ENCODE peak calls at places on chromosomes 13 and 19, in five cellular contexts. Q is SK-N-SH, Y is GM23338, W is A549, S is HCT116. Z is an unnamed sample.

GRCh38 chr13:98300956-98301641 is 124.0 kb upstream of the RNF113B start:
- DNase-seq in Q (no peak), Y (no peak), W (no peak), S (no peak), Z (no peak)

GRCh38 chr19:18023596-18024212 is 15.7 kb downstream of the ARRDC2 start:
- DNase-seq in Q (no peak), Y (no peak), W (no peak), S (no peak), Z (peak)

GRCh38 chr13:29933401-29933800 is 83.0 kb upstream of the UBL3 start:
- DNase-seq in Q (no peak), Y (no peak), W (no peak), S (no peak), Z (no peak)

GRCh38 chr19:17183858-17184271 is 31.3 kb upstream of the USE1 start:
- DNase-seq in Q (no peak), Y (no peak), W (no peak), S (no peak), Z (no peak)

GRCh38 chr19:14476663-14477401 is 1.7 kb upstream of the PTGER1 start:
- DNase-seq in Q (peak), Y (no peak), W (peak), S (peak), Z (peak)

GRCh38 chr13:95494082-95494681 is 58.3 kb upstream of the CLDN10 start:
- DNase-seq in Q (peak), Y (peak), W (peak), S (peak), Z (no peak)

GRCh38 chr19:49689133-49690072 is at the start of gene ADM5:
- DNase-seq in Q (peak), Y (peak), W (no peak), S (no peak), Z (no peak)

GRCh38 chr13:76708138-76708537 is 178.1 kb downstream of the KCTD12 start:
- DNase-seq in Q (no peak), Y (no peak), W (no peak), S (no peak), Z (no peak)

GRCh38 chr19:2121416-2122051 is 24.8 kb downstream of the IZUMO4 start:
- DNase-seq in Q (no peak), Y (no peak), W (no peak), S (no peak), Z (no peak)

GRCh38 chr19:3982701-3983541 is 2.3 kb downstream of the EEF2 start:
- DNase-seq in Q (peak), Y (no peak), W (no peak), S (no peak), Z (no peak)

GRCh38 chr19:16136185-16137067 is 7.1 kb upstream of the HSH2D start:
- DNase-seq in Q (no peak), Y (no peak), W (no peak), S (no peak), Z (no peak)

GRCh38 chr13:110306960-110307696 is at the start of the genes COL4A1 and COL4A2:
- DNase-seq in Q (peak), Y (peak), W (peak), S (no peak), Z (no peak)

GRCh38 chr13:56924401-56924800 is 216.3 kb upstream of the PRR20A start:
- DNase-seq in Q (no peak), Y (no peak), W (no peak), S (no peak), Z (no peak)

GRCh38 chr19:5186293-5187050 is 154.1 kb downstream of the PTPRS start:
- DNase-seq in Q (no peak), Y (no peak), W (peak), S (no peak), Z (no peak)

GRCh38 chr13:51804295-51805172 is 571 bp upstream of the DHRS12 start:
- DNase-seq in Q (peak), Y (no peak), W (no peak), S (no peak), Z (no peak)

GRCh38 chr19:5023128-5023571 is 54.2 kb downstream of the KDM4B start:
- DNase-seq in Q (no peak), Y (no peak), W (no peak), S (no peak), Z (no peak)

GRCh38 chr19:16831531-16831930 is 2.3 kb downstream of the SIN3B start:
- DNase-seq in Q (no peak), Y (no peak), W (no peak), S (no peak), Z (no peak)

GRCh38 chr13:32887617-32888016 is 128.6 kb upstream of the KL start:
- DNase-seq in Q (no peak), Y (no peak), W (no peak), S (no peak), Z (no peak)

GRCh38 chr19:480016-480855 is 16.1 kb upstream of the MADCAM1 start:
- DNase-seq in Q (peak), Y (peak), W (peak), S (no peak), Z (no peak)

GRCh38 chr13:30805603-30806011 is 70.3 kb downstream of the ALOX5AP start:
- DNase-seq in Q (peak), Y (peak), W (no peak), S (peak), Z (no peak)

GRCh38 chr19:50423279-50424113 is 4.8 kb downstream of the SPIB start:
- DNase-seq in Q (no peak), Y (no peak), W (no peak), S (no peak), Z (no peak)

GRCh38 chr19:33344210-33344609 is 29.3 kb upstream of the CEBPG start:
- DNase-seq in Q (no peak), Y (peak), W (no peak), S (no peak), Z (no peak)

GRCh38 chr19:50059045-50059444 is 33.2 kb downstream of the ZNF473 start:
- DNase-seq in Q (no peak), Y (no peak), W (no peak), S (no peak), Z (no peak)

GRCh38 chr13:44196186-44196751 is 177.4 kb upstream of the SERP2 start:
- DNase-seq in Q (no peak), Y (no peak), W (no peak), S (no peak), Z (no peak)

GRCh38 chr19:29662604-29663404 is 2.5 kb upstream of the PLEKHF1 start:
- DNase-seq in Q (no peak), Y (no peak), W (peak), S (no peak), Z (no peak)

GRCh38 chr19:46303702-46304397 is 7.0 kb downstream of the HIF3A start:
- DNase-seq in Q (peak), Y (peak), W (peak), S (peak), Z (no peak)

GRCh38 chr19:13781547-13781946 is 7.3 kb downstream of the C19orf53 start:
- DNase-seq in Q (peak), Y (peak), W (no peak), S (peak), Z (no peak)

GRCh38 chr13:30145709-30146367 is 161.5 kb downstream of the KATNAL1 start:
- DNase-seq in Q (no peak), Y (no peak), W (no peak), S (no peak), Z (no peak)

GRCh38 chr19:2266183-2266993 is 10.2 kb upstream of the JSRP1 start:
- DNase-seq in Q (peak), Y (no peak), W (no peak), S (no peak), Z (peak)

GRCh38 chr13:73828811-73829210 is 305.4 kb downstream of the KLF12 start:
- DNase-seq in Q (no peak), Y (no peak), W (no peak), S (no peak), Z (no peak)

GRCh38 chr13:30135351-30135750 is 172.0 kb downstream of the KATNAL1 start:
- DNase-seq in Q (no peak), Y (no peak), W (no peak), S (no peak), Z (no peak)

GRCh38 chr13:33235564-33235963 is 50.0 kb downstream of the STARD13 start:
- DNase-seq in Q (no peak), Y (no peak), W (no peak), S (no peak), Z (no peak)

GRCh38 chr13:75661443-75661842 is 25.3 kb downstream of the LMO7 start:
- DNase-seq in Q (no peak), Y (no peak), W (no peak), S (no peak), Z (no peak)

GRCh38 chr13:34021619-34022018 is 203.7 kb downstream of the RFC3 start:
- DNase-seq in Q (no peak), Y (no peak), W (no peak), S (no peak), Z (no peak)

GRCh38 chr13:109787135-109787954 is 962 bp upstream of the IRS2 start:
- DNase-seq in Q (peak), Y (peak), W (no peak), S (no peak), Z (peak)

GRCh38 chr19:39139305-39140194 is 14.0 kb downstream of the PAK4 start:
- DNase-seq in Q (no peak), Y (peak), W (no peak), S (no peak), Z (no peak)

DNA sequence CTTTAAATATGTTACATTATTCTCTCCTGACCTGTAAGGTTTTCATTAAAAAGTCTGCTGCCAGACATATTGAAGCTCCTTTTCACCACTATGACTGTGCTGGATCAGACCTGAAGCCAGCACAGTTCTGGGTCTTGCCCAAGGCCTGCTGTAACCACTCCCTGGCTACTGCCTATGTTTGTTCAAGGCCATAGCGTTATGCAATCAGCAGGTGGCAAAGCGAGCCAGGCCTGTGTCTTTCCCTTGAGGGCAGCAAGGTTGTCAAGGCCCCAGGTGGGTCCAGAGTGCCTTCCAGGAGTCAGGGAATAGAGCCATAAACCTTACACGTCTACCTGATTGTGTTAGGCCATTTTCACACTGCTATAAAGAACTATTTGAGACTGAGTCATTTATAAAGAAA is 496.8 kb upstream of the PCDH9 start:
- DNase-seq in Q (no peak), Y (no peak), W (no peak), S (no peak), Z (peak)
- TF ChIP-seq REST in Q (no peak), Y (no peak), W (no peak), S (no peak), Z (no peak)

GRCh38 chr13:43095771-43096719 is 72.7 kb downstream of the DNAJC15 start:
- DNase-seq in Q (no peak), Y (no peak), W (no peak), S (no peak), Z (no peak)
- TF ChIP-seq REST in Q (no peak), Y (no peak), W (no peak), S (no peak), Z (no peak)

GRCh38 chr13:62014299-62014698 is 598.6 kb upstream of the PCDH20 start:
- DNase-seq in Q (peak), Y (peak), W (peak), S (peak), Z (no peak)
- TF ChIP-seq REST in Q (no peak), Y (no peak), W (no peak), S (no peak), Z (no peak)

GRCh38 chr13:27168086-27168485 is 3.5 kb downstream of the USP12 start:
- DNase-seq in Q (no peak), Y (no peak), W (no peak), S (no peak), Z (no peak)
- TF ChIP-seq REST in Q (no peak), Y (no peak), W (no peak), S (no peak), Z (no peak)

DNA sequence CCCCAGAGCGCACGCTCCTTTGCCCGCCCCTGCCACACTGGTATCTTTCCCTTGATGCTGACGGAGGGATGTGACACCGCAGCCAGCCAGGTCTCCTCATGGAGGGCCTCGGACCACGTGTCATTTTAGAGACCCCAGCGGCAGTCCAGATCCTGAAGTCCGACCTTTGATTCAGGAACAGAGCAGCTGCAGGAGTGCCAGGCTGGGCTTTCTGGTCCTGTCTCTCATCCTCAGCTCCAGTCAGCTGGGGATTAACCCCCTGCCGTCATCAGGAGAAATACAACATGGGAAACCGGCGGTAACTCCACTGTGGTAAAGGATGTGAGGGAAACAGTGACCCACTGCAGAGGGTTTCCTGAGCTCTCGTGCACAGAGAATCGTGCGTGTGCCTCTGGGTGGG is 140.6 kb downstream of the SIPA1L3 start:
- DNase-seq in Q (no peak), Y (no peak), W (no peak), S (no peak), Z (no peak)
- TF ChIP-seq REST in Q (no peak), Y (no peak), W (no peak), S (no peak), Z (no peak)

GRCh38 chr19:41939861-41940442 is 11.7 kb upstream of the ERFL start:
- DNase-seq in Q (peak), Y (peak), W (no peak), S (no peak), Z (no peak)
- TF ChIP-seq REST in Q (no peak), Y (no peak), W (no peak), S (no peak), Z (no peak)

DNA sequence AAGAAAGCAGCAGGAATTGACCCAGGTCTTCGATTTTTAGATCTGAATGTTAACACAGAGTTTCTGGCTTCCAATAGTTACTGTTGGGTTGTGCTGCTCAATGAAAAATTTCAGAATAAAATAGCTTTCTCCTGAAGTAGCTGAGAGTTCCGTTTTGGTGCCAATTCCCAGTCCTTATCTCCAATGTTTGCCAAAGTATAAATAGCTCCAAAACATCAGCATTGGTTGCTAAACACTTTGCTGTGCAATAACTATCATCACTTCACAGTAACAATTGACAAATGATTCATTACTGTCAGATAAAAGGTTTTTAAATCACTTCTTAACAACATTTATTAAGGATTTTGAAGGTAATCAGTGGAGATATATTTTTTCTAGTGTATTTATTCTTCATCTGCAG is 446.0 kb downstream of the PCDH20 start:
- DNase-seq in Q (no peak), Y (no peak), W (no peak), S (no peak), Z (no peak)
- TF ChIP-seq REST in Q (no peak), Y (no peak), W (no peak), S (no peak), Z (no peak)

GRCh38 chr13:100129605-100130004 is 40.7 kb downstream of the PCCA start:
- DNase-seq in Q (no peak), Y (peak), W (no peak), S (no peak), Z (peak)

GRCh38 chr13:100128838-100129237 is 39.9 kb downstream of the PCCA start:
- DNase-seq in Q (no peak), Y (no peak), W (no peak), S (no peak), Z (no peak)

GRCh38 chr13:100128373-100128772 is 39.5 kb downstream of the PCCA start:
- DNase-seq in Q (no peak), Y (no peak), W (peak), S (no peak), Z (no peak)

GRCh38 chr13:100125946-100126345 is 37.1 kb downstream of the PCCA start:
- DNase-seq in Q (no peak), Y (no peak), W (no peak), S (no peak), Z (no peak)

GRCh38 chr13:100124265-100124664 is 35.4 kb downstream of the PCCA start:
- DNase-seq in Q (no peak), Y (no peak), W (no peak), S (no peak), Z (no peak)
- TF ChIP-seq REST in Q (no peak), Y (no peak), W (no peak), S (no peak), Z (no peak)

Z was measured in HL-60.